ENCODE peak calls at places on chromosomes 1 and 21, in nine cellular contexts. Q, L, J, C, M, D, I, Z and G are unnamed samples.

GRCh38 chr21:24658016-24658415 is 949.3 kb downstream of the MRPL39 start:
- DNase-seq in Q (no peak), L (no peak), J (no peak), C (no peak), M (no peak), D (no peak), I (no peak), Z (no peak), G (no peak)

GRCh38 chr1:173364827-173365226 is 112.3 kb upstream of the PRDX6 start:
- DNase-seq in Q (no peak), L (no peak), J (no peak), C (no peak), M (no peak), D (no peak), I (no peak), Z (no peak), G (no peak)

GRCh38 chr1:111988743-111989453 is 570 bp downstream of the KCND3 start:
- DNase-seq in Q (no peak), L (no peak), J (no peak), C (no peak), M (no peak), D (peak), I (no peak), Z (no peak), G (no peak)

GRCh38 chr1:100627936-100628335 is 90.0 kb downstream of the GPR88 start:
- DNase-seq in Q (no peak), L (no peak), J (no peak), C (peak), M (no peak), D (no peak), I (no peak), Z (no peak), G (no peak)

GRCh38 chr1:8169364-8170058 is 143.4 kb upstream of the ERRFI1 start:
- DNase-seq in Q (peak), L (no peak), J (peak), C (peak), M (peak), D (peak), I (peak), Z (peak), G (peak)

GRCh38 chr1:157137051-157137772 is 983 bp downstream of the ETV3 start:
- DNase-seq in Q (no peak), L (no peak), J (peak), C (peak), M (no peak), D (peak), I (no peak), Z (peak), G (peak)

GRCh38 chr1:56803561-56804156 is 15.5 kb downstream of the FYB2 start:
- DNase-seq in Q (no peak), L (no peak), J (no peak), C (no peak), M (no peak), D (peak), I (no peak), Z (peak), G (peak)

GRCh38 chr1:193019442-193020026 is 39.6 kb downstream of the UCHL5 start:
- DNase-seq in Q (no peak), L (peak), J (peak), C (peak), M (peak), D (peak), I (no peak), Z (peak), G (peak)

GRCh38 chr1:24186993-24187790 is at the start of gene IFNLR1:
- DNase-seq in Q (peak), L (peak), J (peak), C (peak), M (no peak), D (peak), I (peak), Z (peak), G (no peak)

GRCh38 chr1:65606426-65606825 is 186.0 kb downstream of the LEPR start:
- DNase-seq in Q (no peak), L (no peak), J (no peak), C (no peak), M (peak), D (no peak), I (no peak), Z (no peak), G (no peak)

GRCh38 chr1:85473390-85473789 is 8.4 kb upstream of the DDAH1 start:
- DNase-seq in Q (no peak), L (no peak), J (no peak), C (no peak), M (peak), D (no peak), I (no peak), Z (no peak), G (no peak)

GRCh38 chr1:223077434-223077833 is 65.6 kb downstream of the TLR5 start:
- DNase-seq in Q (no peak), L (no peak), J (no peak), C (no peak), M (no peak), D (no peak), I (no peak), Z (no peak), G (no peak)

GRCh38 chr1:102790997-102791396 is 317.3 kb downstream of the COL11A1 start:
- DNase-seq in Q (no peak), L (no peak), J (no peak), C (peak), M (no peak), D (no peak), I (no peak), Z (no peak), G (peak)

GRCh38 chr21:22174746-22175145 is 1176.5 kb downstream of the NCAM2 start:
- DNase-seq in Q (no peak), L (no peak), J (no peak), C (no peak), M (no peak), D (no peak), I (no peak), Z (no peak), G (no peak)

GRCh38 chr1:207404849-207405525 is 49.1 kb upstream of the CR2 start:
- DNase-seq in Q (no peak), L (no peak), J (peak), C (peak), M (peak), D (peak), I (no peak), Z (peak), G (peak)

GRCh38 chr1:207818971-207819451 is 67.2 kb downstream of the CD46 start:
- DNase-seq in Q (no peak), L (no peak), J (peak), C (peak), M (peak), D (peak), I (no peak), Z (no peak), G (peak)

GRCh38 chr1:34460193-34460592 is 283.5 kb downstream of the C1orf94 start:
- DNase-seq in Q (peak), L (peak), J (no peak), C (peak), M (no peak), D (peak), I (no peak), Z (peak), G (no peak)

GRCh38 chr1:235067396-235068154 is 61.1 kb downstream of the TOMM20 start:
- DNase-seq in Q (no peak), L (no peak), J (peak), C (peak), M (peak), D (peak), I (no peak), Z (no peak), G (peak)

GRCh38 chr1:229034246-229034645 is 236.7 kb upstream of the RAB4A start:
- DNase-seq in Q (no peak), L (no peak), J (no peak), C (no peak), M (no peak), D (no peak), I (no peak), Z (no peak), G (no peak)

GRCh38 chr1:34320081-34320480 is 143.4 kb downstream of the C1orf94 start:
- DNase-seq in Q (no peak), L (no peak), J (no peak), C (no peak), M (peak), D (no peak), I (no peak), Z (no peak), G (no peak)

GRCh38 chr1:113391643-113392271 is 1.4 kb downstream of the MAGI3 start:
- DNase-seq in Q (no peak), L (no peak), J (no peak), C (no peak), M (no peak), D (no peak), I (no peak), Z (no peak), G (no peak)

GRCh38 chr1:70090875-70091274 is 114.5 kb downstream of the LRRC40 start:
- DNase-seq in Q (no peak), L (no peak), J (peak), C (peak), M (peak), D (peak), I (no peak), Z (no peak), G (peak)

GRCh38 chr1:29397256-29397590 is 160.9 kb downstream of the PTPRU start:
- DNase-seq in Q (no peak), L (no peak), J (no peak), C (no peak), M (no peak), D (no peak), I (no peak), Z (no peak), G (no peak)

GRCh38 chr1:51734899-51735745 is 118.2 kb downstream of the OSBPL9 start:
- DNase-seq in Q (no peak), L (no peak), J (no peak), C (peak), M (no peak), D (peak), I (no peak), Z (no peak), G (no peak)

GRCh38 chr1:23216771-23217420 is 406 bp downstream of the HTR1D start:
- DNase-seq in Q (peak), L (peak), J (no peak), C (no peak), M (no peak), D (peak), I (no peak), Z (peak), G (no peak)

GRCh38 chr1:903721-904270 is 19.9 kb upstream of the SAMD11 start:
- DNase-seq in Q (no peak), L (no peak), J (peak), C (no peak), M (no peak), D (no peak), I (no peak), Z (peak), G (no peak)

GRCh38 chr1:32195972-32196823 is 4.2 kb upstream of the CCDC28B start:
- DNase-seq in Q (no peak), L (no peak), J (no peak), C (no peak), M (peak), D (no peak), I (no peak), Z (no peak), G (no peak)

GRCh38 chr1:8017495-8018310 is 8.4 kb downstream of the ERRFI1 start:
- DNase-seq in Q (no peak), L (no peak), J (no peak), C (peak), M (no peak), D (peak), I (no peak), Z (no peak), G (peak)